ENCODE peak calls at places on chromosome 6, in four cellular contexts. O, S, J and U are unnamed samples.

GRCh38 chr6:108635505-108636226 is 74.9 kb downstream of the FOXO3 start:
- DNase-seq in J (no peak), O (peak; percentile 62), S (peak; percentile 35), U (peak; percentile 33)

GRCh38 chr6:77403424-77403823 is 59.9 kb downstream of the HTR1B start:
- DNase-seq in J (no peak), S (no peak), O (no peak), U (peak; percentile 44)

GRCh38 chr6:126723541-126724170 is 383.7 kb downstream of the CENPW start:
- DNase-seq in O (no peak), S (no peak), J (no peak), U (no peak)

GRCh38 chr6:41228088-41228487 is at the start of gene TREML4:
- DNase-seq in J (no peak), O (no peak), S (no peak), U (no peak)

GRCh38 chr6:81777586-81778268 is 25.2 kb upstream of the TENT5A start:
- DNase-seq in J (no peak), S (no peak), O (no peak), U (no peak)

GRCh38 chr6:1179571-1180459 is 132.1 kb upstream of the FOXQ1 start:
- DNase-seq in O (no peak), S (no peak), J (no peak), U (no peak)

GRCh38 chr6:40124924-40125323 is 190.7 kb upstream of the MOCS1 start:
- DNase-seq in S (no peak), J (no peak), O (no peak), U (no peak)

GRCh38 chr6:2222275-2222842 is 23.0 kb downstream of the GMDS start:
- DNase-seq in J (no peak), S (no peak), O (no peak), U (no peak)

GRCh38 chr6:33126101-33126714 is 50.4 kb downstream of the HLA-DPB1 start:
- DNase-seq in O (peak; percentile 60), J (peak; percentile 71), S (no peak), U (peak; percentile 17)

GRCh38 chr6:33885121-33886057 is 81.6 kb upstream of the MLN start:
- DNase-seq in J (no peak), S (no peak), O (no peak), U (peak; percentile 60)

GRCh38 chr6:97460394-97460793 is 177.4 kb upstream of the MMS22L start:
- DNase-seq in J (no peak), O (no peak), S (no peak), U (no peak)

GRCh38 chr6:26319405-26320128 is 45.4 kb upstream of the BTN3A2 start:
- DNase-seq in O (no peak), S (no peak), J (no peak), U (no peak)

GRCh38 chr6:4017847-4018193 is 61.1 kb downstream of the FAM217A start:
- DNase-seq in J (no peak), S (no peak), O (peak; percentile 81), U (no peak)

GRCh38 chr6:80594461-80594860 is 488.0 kb downstream of the BCKDHB start:
- DNase-seq in O (no peak), S (no peak), J (no peak), U (peak; percentile 23)

GRCh38 chr6:46655803-46656202 is 3.0 kb downstream of the SLC25A27 start:
- DNase-seq in J (no peak), O (no peak), S (no peak), U (no peak)

GRCh38 chr6:87982134-87982533 is 65.5 kb upstream of the SPACA1 start:
- DNase-seq in O (no peak), S (no peak), J (no peak), U (no peak)

GRCh38 chr6:75402296-75402695 is 91.3 kb downstream of the FILIP1 start:
- DNase-seq in S (no peak), J (no peak), O (no peak), U (peak; percentile 12)

GRCh38 chr6:45437441-45437820 is 59.7 kb upstream of the SUPT3H start:
- DNase-seq in J (no peak), O (no peak), S (no peak), U (no peak)

GRCh38 chr6:112717401-112717800 is 370.3 kb downstream of the RFPL4B start:
- DNase-seq in S (no peak), J (no peak), O (no peak), U (no peak)

GRCh38 chr6:15389079-15389758 is 143.3 kb downstream of the JARID2 start:
- DNase-seq in J (peak; percentile 72), O (no peak), S (no peak), U (no peak)

GRCh38 chr6:45965787-45966186 is 49.9 kb downstream of the CLIC5 start:
- DNase-seq in J (no peak), S (no peak), O (no peak), U (peak; percentile 36)

GRCh38 chr6:148573922-148574321 is 172.9 kb upstream of the UST start:
- DNase-seq in O (no peak), J (no peak), S (no peak), U (no peak)

GRCh38 chr6:35724471-35724870 is 12.4 kb upstream of the ARMC12 start:
- DNase-seq in S (no peak), J (no peak), O (no peak), U (no peak)
- H3K4me1 ChIP-seq in S (peaks cover 70% of the 10 kb centered on the region), J (peaks cover 96% of the 10 kb centered on the region), O (peaks cover 54% of the 10 kb centered on the region), U (peaks cover 46% of the 10 kb centered on the region)

GRCh38 chr6:138290563-138290962 is 72.3 kb upstream of the PBOV1 start:
- DNase-seq in J (no peak), S (no peak), O (no peak), U (no peak)

GRCh38 chr6:138285800-138286199 is 67.5 kb upstream of the PBOV1 start:
- DNase-seq in J (no peak), O (no peak), S (no peak), U (no peak)

GRCh38 chr6:138289739-138290138 is 71.4 kb upstream of the PBOV1 start:
- DNase-seq in J (no peak), S (no peak), O (peak; percentile 12), U (peak; percentile 29)

GRCh38 chr6:138286698-138287097 is 68.4 kb upstream of the PBOV1 start:
- DNase-seq in S (no peak), O (no peak), J (no peak), U (no peak)

DNA sequence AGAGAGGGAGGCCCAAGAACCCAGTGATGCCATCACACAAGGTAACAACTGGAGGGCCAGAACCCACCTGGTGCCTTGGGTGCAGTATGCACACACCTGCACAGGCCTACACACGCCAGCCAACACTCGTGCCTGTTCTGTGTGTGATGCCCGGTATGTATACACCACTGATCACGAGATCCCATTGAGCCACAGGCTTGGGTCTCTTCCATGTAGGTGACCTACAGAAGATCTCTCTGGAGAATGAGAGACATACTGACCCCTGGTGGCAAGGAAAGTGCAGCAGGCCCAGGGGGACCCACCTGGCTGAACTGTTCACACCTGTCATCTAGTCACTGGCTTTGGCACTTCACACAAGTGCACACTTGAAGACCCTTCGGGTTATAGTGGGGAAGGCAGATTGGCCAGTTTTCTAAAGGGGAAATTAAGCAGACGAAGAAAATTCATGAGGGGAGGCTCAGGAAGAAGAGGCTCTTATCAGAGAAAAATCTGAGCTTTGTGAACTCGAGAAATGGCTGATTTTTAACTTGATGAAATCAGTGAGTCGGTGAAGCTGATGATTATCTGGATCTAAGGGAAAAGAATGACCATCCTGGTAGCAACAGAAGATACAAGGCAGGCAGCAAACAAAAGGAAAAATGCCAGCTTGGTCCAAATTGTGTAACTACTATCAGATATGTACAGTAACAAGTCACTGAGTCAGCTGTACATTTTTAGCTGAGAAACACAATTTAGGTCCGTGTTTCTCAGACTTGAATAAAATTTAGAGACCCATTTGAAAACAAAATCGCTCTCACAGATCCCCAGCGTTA is 69.1 kb upstream of the PBOV1 start:
- DNase-seq in J (no peak), O (peak; percentile 54), S (peak; percentile 30), U (peak; percentile 33)
- H3K27ac ChIP-seq in J (no peak overlapping the region), O (no peak overlapping the region), S (no peak overlapping the region), U (peak overlapping the region; percentile 88)

DNA sequence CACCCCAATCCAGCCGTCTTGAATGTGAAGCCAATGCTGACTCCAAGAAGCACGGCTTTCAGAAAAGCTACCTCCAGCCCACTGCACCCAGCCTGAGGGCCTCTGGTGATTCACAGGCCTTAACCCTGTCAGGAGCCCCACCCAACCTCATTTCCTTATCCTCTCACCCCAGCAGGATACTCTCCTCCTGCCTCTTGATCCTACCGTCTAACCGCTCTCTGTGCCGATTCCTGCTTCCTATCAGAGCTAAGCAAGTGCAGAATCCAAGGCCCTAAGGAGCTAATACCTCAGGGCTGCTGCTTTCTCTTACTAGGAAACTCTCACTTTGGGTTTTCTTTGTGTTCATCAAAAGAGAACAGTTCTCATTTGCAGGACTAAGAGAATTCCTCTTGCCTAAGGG is 47.2 kb downstream of the TRERF1 start:
- DNase-seq in O (peak; percentile 58), S (no peak), J (no peak), U (peak; percentile 72)
- H3K4me1 ChIP-seq in O (peaks cover 54% of the 10 kb centered on the region), S (peaks cover 65% of the 10 kb centered on the region), J (peaks cover 6% of the 10 kb centered on the region), U (peaks cover 45% of the 10 kb centered on the region)

GRCh38 chr6:11767458-11767857 is 11.1 kb downstream of the ADTRP start:
- DNase-seq in J (no peak), S (no peak), O (no peak), U (no peak)

GRCh38 chr6:11769244-11769643 is 9.4 kb downstream of the ADTRP start:
- DNase-seq in J (no peak), O (no peak), S (no peak), U (peak; percentile 77)

GRCh38 chr6:11766056-11766455 is 12.5 kb downstream of the ADTRP start:
- DNase-seq in O (no peak), J (no peak), S (no peak), U (peak; percentile 19)

GRCh38 chr6:11764250-11764604 is 14.4 kb downstream of the ADTRP start:
- DNase-seq in S (no peak), J (no peak), O (peak; percentile 34), U (no peak)

GRCh38 chr6:11766589-11767450 is 11.8 kb downstream of the ADTRP start:
- DNase-seq in S (no peak), J (no peak), O (no peak), U (peak; percentile 95)
- H3K27ac ChIP-seq in S (no peak overlapping the region), J (peak overlapping the region; percentile 63), O (no peak overlapping the region), U (peak overlapping the region; percentile 92)